ENCODE peak calls at places on chromosome 5, in six cellular contexts. M is AG10803, J is cardiac muscle cell, C is cardiac fibroblast, L is heart left ventricle, H is IMR-90. O is an unnamed sample.

GRCh38 chr5:146344155-146345118 is 5.8 kb downstream of the POU4F3 start:
- DNase-seq in H (no peak), C (peak), J (peak), L (no peak), M (no peak), O (no peak)

GRCh38 chr5:125257057-125257970 is 510.9 kb upstream of the ZNF608 start:
- DNase-seq in C (no peak), M (peak), J (no peak), H (peak), L (peak), O (no peak)

GRCh38 chr5:17185776-17186175 is 31.7 kb upstream of the BASP1 start:
- DNase-seq in M (peak), J (peak), C (peak), H (peak), L (no peak), O (peak)

GRCh38 chr5:148968311-148968710 is 94.6 kb downstream of the SH3TC2 start:
- DNase-seq in L (no peak), H (no peak), M (peak), C (no peak), J (no peak), O (no peak)

GRCh38 chr5:96279796-96280542 is 153.1 kb downstream of the PCSK1 start:
- DNase-seq in M (peak), J (peak), C (peak), H (peak), L (no peak), O (no peak)

GRCh38 chr5:171777420-171777759 is 8.2 kb upstream of the SMIM23 start:
- DNase-seq in C (no peak), L (no peak), J (no peak), M (no peak), H (no peak), O (no peak)

GRCh38 chr5:160167623-160168165 is 48.4 kb upstream of the PWWP2A start:
- DNase-seq in J (no peak), L (no peak), H (no peak), M (no peak), C (no peak), O (no peak)

GRCh38 chr5:137622850-137623249 is 113.0 kb downstream of the KLHL3 start:
- DNase-seq in M (peak), L (peak), H (no peak), J (peak), C (peak), O (no peak)

GRCh38 chr5:135426102-135427082 is 20.8 kb downstream of the DCANP1 start:
- DNase-seq in C (peak), J (peak), L (no peak), H (peak), M (peak), O (no peak)

GRCh38 chr5:63923914-63924313 is 38.3 kb downstream of the HTR1A start:
- DNase-seq in M (no peak), L (no peak), H (no peak), J (no peak), C (no peak), O (no peak)

GRCh38 chr5:77239126-77239741 is 28.8 kb downstream of the PDE8B start:
- DNase-seq in L (no peak), H (no peak), J (peak), M (no peak), C (peak), O (no peak)

GRCh38 chr5:10624244-10624643 is 60.4 kb downstream of the ANKRD33B start:
- DNase-seq in H (no peak), L (no peak), C (no peak), J (no peak), M (no peak), O (no peak)

GRCh38 chr5:34611829-34612415 is 44.2 kb upstream of the RAI14 start:
- DNase-seq in M (no peak), C (no peak), J (no peak), L (no peak), H (no peak), O (no peak)

GRCh38 chr5:123813251-123813650 is 301.3 kb downstream of the CSNK1G3 start:
- DNase-seq in C (no peak), H (no peak), L (no peak), M (no peak), J (no peak), O (no peak)

GRCh38 chr5:171542504-171543150 is 123.2 kb downstream of the FGF18 start:
- DNase-seq in M (no peak), C (no peak), L (no peak), H (no peak), J (no peak), O (no peak)

GRCh38 chr5:42531611-42532010 is 108.4 kb downstream of the GHR start:
- DNase-seq in H (no peak), M (peak), L (no peak), C (no peak), J (no peak), O (no peak)

GRCh38 chr5:34682926-34683623 is 26.9 kb downstream of the RAI14 start:
- DNase-seq in H (peak), C (peak), J (no peak), M (no peak), L (no peak), O (no peak)

GRCh38 chr5:150182774-150183173 is 7.1 kb upstream of the SLC6A7 start:
- DNase-seq in C (no peak), M (no peak), H (no peak), L (no peak), J (no peak), O (no peak)

GRCh38 chr5:6757414-6757969 is 44.3 kb downstream of the TENT4A start:
- DNase-seq in J (no peak), H (no peak), L (no peak), C (no peak), M (no peak), O (no peak)

GRCh38 chr5:69531010-69531785 is 28.8 kb upstream of the GTF2H2C start:
- DNase-seq in C (no peak), M (no peak), J (no peak), L (no peak), H (no peak), O (no peak)

GRCh38 chr5:93267276-93267675 is 313.7 kb downstream of the NR2F1-AS1 start:
- DNase-seq in C (no peak), J (no peak), M (no peak), L (no peak), H (no peak), O (no peak)

GRCh38 chr5:157820593-157821252 is 38.2 kb downstream of the CLINT1 start:
- DNase-seq in J (peak), C (peak), L (peak), H (peak), M (peak), O (no peak)

GRCh38 chr5:43066231-43066798 is 26.2 kb upstream of the ANXA2R start:
- DNase-seq in C (peak), M (peak), H (peak), L (peak), J (peak), O (no peak)

GRCh38 chr5:147509710-147510651 is at the start of gene DPYSL3:
- DNase-seq in L (peak), J (peak), H (peak), M (peak), C (peak), O (peak)

GRCh38 chr5:134392301-134392700 is 19.4 kb downstream of the CDKN2AIPNL start:
- DNase-seq in C (no peak), M (no peak), H (peak), J (no peak), L (no peak), O (no peak)

GRCh38 chr5:174457141-174457678 is 267.2 kb upstream of the MSX2 start:
- DNase-seq in C (no peak), J (no peak), L (no peak), H (no peak), M (no peak), O (no peak)

GRCh38 chr5:37839441-37840035 is 303 bp downstream of the GDNF start:
- DNase-seq in H (peak), J (peak), C (peak), L (peak), M (peak), O (no peak)

GRCh38 chr5:34695275-34696032 is 39.3 kb downstream of the RAI14 start:
- DNase-seq in C (no peak), H (no peak), J (no peak), L (no peak), M (peak), O (no peak)

GRCh38 chr5:157778121-157778805 is 34.8 kb downstream of the LSM11 start:
- DNase-seq in C (peak), H (peak), J (peak), M (peak), L (no peak), O (no peak)

GRCh38 chr5:149367249-149367971 is 9.6 kb downstream of the PCYOX1L start:
- DNase-seq in M (peak), L (peak), C (peak), J (peak), H (peak), O (no peak)

GRCh38 chr5:175796536-175797499 is 74.6 kb upstream of the CPLX2 start:
- DNase-seq in M (peak), J (peak), H (peak), C (peak), L (peak), O (peak)

GRCh38 chr5:155193018-155193417 is 179.5 kb downstream of the KIF4B start:
- DNase-seq in C (no peak), J (no peak), M (no peak), L (peak), H (no peak), O (no peak)

GRCh38 chr5:16926417-16926816 is 9.7 kb downstream of the MYO10 start:
- DNase-seq in M (no peak), J (no peak), C (no peak), H (no peak), L (no peak), O (no peak)

GRCh38 chr5:154620406-154620805 is 134.8 kb upstream of the LARP1 start:
- DNase-seq in H (no peak), J (no peak), M (no peak), C (no peak), L (no peak), O (no peak)

DNA sequence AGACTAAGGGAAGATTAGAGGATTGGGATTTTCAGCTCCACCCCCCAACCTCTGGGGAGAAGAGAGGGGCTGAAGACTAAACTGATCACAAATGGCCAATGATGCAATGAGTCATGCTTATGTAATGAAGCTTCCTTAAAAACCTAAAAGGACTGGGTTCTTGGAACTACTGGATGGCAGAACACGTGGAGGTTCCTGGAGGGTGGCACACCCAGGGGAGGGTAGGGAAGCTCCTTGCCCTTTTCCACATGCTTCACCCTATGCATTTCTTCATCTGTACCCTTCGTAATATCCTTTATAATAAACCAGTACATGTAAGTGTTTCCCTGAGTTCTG is 48.6 kb downstream of the ARHGEF28 start:
- DNase-seq in M (no peak), L (no peak), H (no peak), J (peak), C (no peak), O (no peak)
- H3K4me3 ChIP-seq in M (no peak), L (no peak), H (no peak), J (no peak), C (no peak), O (no peak)

DNA sequence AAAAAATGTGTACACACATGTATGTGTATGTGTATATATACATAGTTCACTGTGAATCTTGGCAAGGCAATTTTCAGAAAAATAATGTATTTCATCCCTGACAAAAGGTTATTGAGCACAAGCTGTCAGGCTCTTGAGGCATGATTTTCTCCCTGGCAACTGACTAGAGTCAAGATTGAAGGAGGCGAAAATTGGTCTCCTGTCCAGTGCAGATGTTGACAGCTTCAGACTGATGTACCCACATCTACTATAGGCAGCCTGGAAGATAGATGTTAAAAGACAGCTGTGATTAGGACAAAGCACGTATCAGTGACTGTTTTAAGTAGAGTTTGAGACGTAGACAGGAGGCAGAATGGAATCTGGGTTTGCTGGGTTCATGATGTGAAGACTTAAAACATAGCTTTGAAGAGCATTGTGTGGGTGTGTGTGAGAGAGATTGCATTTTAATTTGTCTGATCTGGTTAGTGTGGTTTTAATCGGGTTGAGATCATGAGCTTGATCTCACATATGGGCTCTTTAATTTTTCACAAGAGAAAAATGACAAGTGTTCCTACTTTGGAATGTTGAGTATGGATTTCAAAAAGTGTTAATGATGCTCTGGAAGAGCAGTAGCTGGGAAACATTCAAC is 39.1 kb downstream of the CTNNA1 start:
- DNase-seq in L (no peak), H (no peak), J (no peak), M (peak), C (no peak), O (no peak)
- TF ChIP-seq CTCF in L (no peak), H (no peak), J (no peak), M (no peak), C (no peak), O (no peak)

GRCh38 chr5:144202725-144203124 is 32.1 kb downstream of the KCTD16 start:
- DNase-seq in H (no peak), J (no peak), L (no peak), C (no peak), M (no peak), O (no peak)

GRCh38 chr5:144203750-144204596 is 33.3 kb downstream of the KCTD16 start:
- DNase-seq in J (peak), L (no peak), C (peak), H (peak), M (peak), O (no peak)

GRCh38 chr5:144207875-144208444 is 37.3 kb downstream of the KCTD16 start:
- DNase-seq in J (no peak), C (no peak), M (no peak), H (no peak), L (no peak), O (no peak)

GRCh38 chr5:144206136-144206535 is 35.5 kb downstream of the KCTD16 start:
- DNase-seq in L (no peak), H (peak), C (no peak), M (no peak), J (no peak), O (no peak)

GRCh38 chr5:144205141-144205551 is 34.5 kb downstream of the KCTD16 start:
- DNase-seq in J (peak), C (peak), L (no peak), H (peak), M (peak), O (no peak)
- H3K4me3 ChIP-seq in J (peak), C (peak), L (no peak), H (peak), M (peak), O (peak)

GRCh38 chr5:116622375-116623075 is 47.9 kb upstream of the SEMA6A start:
- DNase-seq in H (no peak), J (no peak), C (no peak), L (no peak), M (no peak), O (no peak)
- TF ChIP-seq CTCF in H (no peak), J (no peak), C (no peak), L (no peak), M (no peak), O (no peak)

GRCh38 chr5:179284751-179285191 is 60.5 kb downstream of the ADAMTS2 start:
- DNase-seq in C (peak), H (peak), L (no peak), J (no peak), M (no peak), O (no peak)

GRCh38 chr5:179287631-179288030 is 57.6 kb downstream of the ADAMTS2 start:
- DNase-seq in H (no peak), M (no peak), L (no peak), J (no peak), C (no peak), O (no peak)

GRCh38 chr5:179287071-179287470 is 58.2 kb downstream of the ADAMTS2 start:
- DNase-seq in M (no peak), H (no peak), C (no peak), J (no peak), L (no peak), O (no peak)

GRCh38 chr5:179288101-179288808 is 57.0 kb downstream of the ADAMTS2 start:
- DNase-seq in M (no peak), L (no peak), J (no peak), H (no peak), C (no peak), O (no peak)

DNA sequence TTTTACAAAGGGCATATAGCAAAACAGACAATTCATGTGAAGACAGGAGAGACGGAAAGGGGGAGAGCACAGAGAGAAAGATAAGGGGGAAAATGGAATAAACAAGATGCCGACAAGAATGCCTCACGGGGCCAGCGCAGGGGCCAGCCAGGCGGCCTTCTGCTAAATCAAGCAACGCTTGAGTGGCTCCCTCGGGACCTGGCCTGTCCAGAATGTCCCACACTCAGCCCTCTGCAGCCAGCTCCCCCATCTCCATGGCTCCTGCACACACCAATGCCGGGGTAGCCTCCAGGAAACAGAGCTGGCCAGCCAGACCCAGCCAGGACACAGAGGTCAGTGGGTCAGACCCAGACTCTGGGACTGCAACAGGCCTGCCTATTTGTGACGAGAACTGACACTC is 60.0 kb downstream of the ADAMTS2 start:
- DNase-seq in M (no peak), L (peak), H (no peak), C (peak), J (peak), O (no peak)
- H3K4me3 ChIP-seq in M (no peak), L (no peak), H (no peak), C (no peak), J (no peak), O (no peak)

DNA sequence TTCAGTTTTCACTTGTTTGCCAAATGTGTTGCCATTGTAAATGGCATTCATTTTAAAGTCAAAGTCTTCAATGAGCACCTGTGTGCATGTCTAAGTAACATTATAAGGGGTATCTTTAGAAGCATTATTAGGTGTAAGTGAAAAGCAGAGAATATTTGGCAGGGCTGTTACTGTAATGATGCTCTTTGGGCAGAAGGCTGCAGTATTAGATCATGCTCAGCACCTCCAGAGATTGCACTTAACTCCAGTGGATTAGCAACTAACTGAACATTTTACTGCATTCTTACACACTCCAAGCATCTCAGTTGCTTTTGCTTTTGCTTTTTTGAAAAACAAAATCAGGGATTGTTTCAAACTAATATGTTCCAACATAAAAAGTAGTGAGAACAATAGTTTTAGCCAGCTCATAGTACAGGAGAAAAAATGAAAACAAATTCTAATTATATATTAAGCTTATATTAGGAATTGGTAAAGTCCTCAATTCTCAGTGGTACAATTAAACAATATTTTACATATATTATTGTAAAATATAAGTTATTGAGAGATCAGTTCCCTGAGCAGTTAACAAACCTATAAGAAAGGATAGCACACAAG is 1740.9 kb upstream of the CDH9 start:
- DNase-seq in M (no peak), L (no peak), J (peak), C (no peak), H (no peak), O (no peak)
- TF ChIP-seq CTCF in M (no peak), L (no peak), J (no peak), C (no peak), H (no peak), O (no peak)

GRCh38 chr5:78523314-78524193 is 125.0 kb downstream of the LHFPL2 start:
- DNase-seq in J (peak), L (no peak), H (no peak), C (peak), M (no peak), O (no peak)

GRCh38 chr5:78526049-78526525 is 122.5 kb downstream of the LHFPL2 start:
- DNase-seq in L (no peak), C (peak), H (peak), J (peak), M (peak), O (no peak)

GRCh38 chr5:78527054-78527884 is 121.3 kb downstream of the LHFPL2 start:
- DNase-seq in L (peak), C (peak), J (peak), H (peak), M (peak), O (peak)

GRCh38 chr5:78530342-78531096 is 118.1 kb downstream of the LHFPL2 start:
- DNase-seq in H (peak), C (peak), L (no peak), J (peak), M (peak), O (peak)

GRCh38 chr5:78527925-78528324 is 120.6 kb downstream of the LHFPL2 start:
- DNase-seq in M (no peak), C (no peak), J (no peak), L (no peak), H (no peak), O (no peak)
- H3K4me3 ChIP-seq in M (no peak), C (no peak), J (no peak), L (no peak), H (no peak), O (no peak)

DNA sequence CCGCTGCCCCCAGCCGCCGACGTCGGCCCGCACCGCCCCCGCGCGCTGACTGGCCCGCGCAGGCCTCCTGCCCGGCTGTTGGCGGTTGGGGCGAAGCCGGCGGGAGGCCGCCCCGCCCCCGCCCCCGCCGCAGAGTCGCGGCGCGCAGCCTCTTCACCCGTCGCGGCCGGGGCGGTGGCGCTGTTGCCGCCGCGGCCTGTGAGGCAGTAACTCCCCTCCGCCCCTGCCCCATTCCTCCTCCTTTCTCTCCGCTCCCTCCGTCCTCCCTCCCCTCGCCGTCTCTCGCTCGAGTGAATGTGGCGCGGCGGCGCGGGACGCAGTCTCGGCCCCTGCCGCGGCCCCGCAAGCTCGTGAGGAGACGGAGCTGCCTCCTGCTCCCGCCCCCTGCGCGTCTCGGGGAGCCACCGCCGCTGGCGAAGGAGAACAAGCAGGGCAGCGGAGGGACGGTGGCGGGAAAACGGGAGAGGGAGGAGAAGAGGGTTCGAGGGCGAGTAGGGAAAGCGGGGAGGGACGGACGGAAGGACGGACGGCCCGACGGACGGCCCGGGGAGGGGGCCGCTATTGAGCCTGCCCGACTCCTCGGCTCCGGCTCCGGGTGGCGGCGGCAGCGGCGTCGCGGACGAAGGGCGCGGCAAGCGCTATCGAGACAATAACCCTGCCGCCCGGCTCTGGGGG is 637 bp upstream of the ERBIN start:
- DNase-seq in J (peak), H (peak), M (peak), L (peak), C (peak), O (peak)
- TF ChIP-seq CTCF in J (peak), H (peak), M (peak), L (peak), C (peak), O (peak)